ENCODE peak calls at places on chromosomes 5 and 9, in five cellular contexts. O is H1, A is cardiac muscle cell, I is heart left ventricle, Z is heart right ventricle. T is an unnamed sample.
A peak's percentile ranks its signal among the peaks of the same experiment; 100 is the strongest.

GRCh38 chr5:76402251-76402879 is 720 bp upstream of the IQGAP2 start:
- DNase-seq in O (no peak), A (peak; percentile 47), I (peak; percentile 33), Z (peak; percentile 46), T (no peak)

GRCh38 chr5:122295138-122295537 is 16.9 kb upstream of the SNCAIP start:
- DNase-seq in O (no peak), A (peak; percentile 33), I (no peak), Z (no peak), T (no peak)

GRCh38 chr5:125349432-125349831 is 603.0 kb upstream of the ZNF608 start:
- DNase-seq in O (no peak), A (peak; percentile 30), I (no peak), Z (no peak), T (no peak)

GRCh38 chr9:132128191-132128590 is 33.7 kb upstream of the NTNG2 start:
- DNase-seq in O (no peak), A (no peak), I (no peak), Z (no peak), T (no peak)

GRCh38 chr9:91943876-91944470 is 6.1 kb downstream of the ROR2 start:
- DNase-seq in O (no peak), A (no peak), I (no peak), Z (no peak), T (peak; percentile 28)

GRCh38 chr5:37811866-37812265 is 28.0 kb downstream of the GDNF start:
- DNase-seq in O (no peak), A (no peak), I (no peak), Z (no peak), T (no peak)

GRCh38 chr9:27386759-27387158 is 89.8 kb upstream of the EQTN start:
- DNase-seq in O (peak; percentile 24), A (no peak), I (no peak), Z (no peak), T (no peak)

GRCh38 chr9:115883467-115884329 is 269.9 kb upstream of the PAPPA start:
- DNase-seq in O (no peak), A (peak; percentile 47), I (no peak), Z (peak; percentile 13), T (peak; percentile 66)

GRCh38 chr5:170151105-170151831 is 45.6 kb downstream of the FOXI1 start:
- DNase-seq in O (peak; percentile 53), A (peak; percentile 80), I (peak; percentile 30), Z (peak; percentile 36), T (peak; percentile 93)

GRCh38 chr9:135584371-135584770 is 22.8 kb downstream of the PAEP start:
- DNase-seq in O (no peak), A (no peak), I (no peak), Z (no peak), T (no peak)

GRCh38 chr5:156201793-156202388 is 125.1 kb upstream of the SGCD start:
- DNase-seq in O (no peak), A (no peak), I (no peak), Z (no peak), T (no peak)

GRCh38 chr9:89911721-89912604 is 307.2 kb downstream of the GADD45G start:
- DNase-seq in O (no peak), A (no peak), I (no peak), Z (no peak), T (no peak)

GRCh38 chr9:132536124-132536523 is 46.3 kb upstream of the BARHL1 start:
- DNase-seq in O (no peak), A (no peak), I (no peak), Z (no peak), T (no peak)

GRCh38 chr5:82365744-82366228 is 87.6 kb upstream of the RPS23 start:
- DNase-seq in O (no peak), A (no peak), I (no peak), Z (no peak), T (peak; percentile 47)

GRCh38 chr9:86516564-86516963 is 162.4 kb upstream of the TUT7 start:
- DNase-seq in O (no peak), A (no peak), I (no peak), Z (no peak), T (no peak)

GRCh38 chr5:111379391-111379816 is 132.9 kb downstream of the STARD4 start:
- DNase-seq in O (no peak), A (no peak), I (no peak), Z (no peak), T (no peak)

GRCh38 chr9:4344946-4345345 is 45.1 kb upstream of the GLIS3 start:
- DNase-seq in O (no peak), A (no peak), I (no peak), Z (no peak), T (no peak)

GRCh38 chr9:75658301-75658919 is 232.1 kb upstream of the PCSK5 start:
- DNase-seq in O (no peak), A (no peak), I (no peak), Z (no peak), T (no peak)

DNA sequence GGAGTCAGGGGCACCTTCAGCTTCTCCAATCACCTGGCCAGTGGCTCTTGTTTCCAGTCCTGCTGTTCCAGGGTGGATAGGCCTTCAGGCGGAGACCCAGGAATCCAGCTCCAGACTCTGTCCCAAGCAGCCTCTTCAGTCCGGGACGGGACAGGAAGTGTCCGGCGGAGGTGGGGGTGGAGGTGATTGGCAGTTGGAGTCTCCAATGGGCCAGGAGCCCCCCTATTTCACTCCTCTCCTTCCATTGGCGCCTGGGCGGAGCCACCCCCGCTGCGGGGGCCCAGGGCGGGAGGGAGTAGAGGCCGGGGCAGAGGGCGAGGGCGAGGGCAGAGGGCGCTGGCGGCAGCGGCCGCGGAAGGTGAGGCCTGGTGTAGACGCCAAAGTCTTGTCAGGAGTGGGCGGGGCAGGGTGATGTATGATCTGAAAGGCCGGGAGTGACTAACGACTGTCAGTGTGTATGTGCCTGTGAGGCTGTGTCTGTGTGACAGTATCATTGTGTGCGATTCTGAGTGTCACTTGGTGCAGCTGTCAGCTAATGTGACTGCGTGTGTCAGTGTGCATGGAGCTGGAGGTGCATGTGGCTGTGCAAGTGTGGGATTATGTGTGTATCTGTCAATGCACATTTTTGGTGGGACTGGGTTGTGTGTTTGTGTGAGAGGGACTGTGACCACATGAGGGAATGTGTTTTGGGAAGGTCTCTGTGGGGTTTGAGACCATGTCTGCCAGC is at the start of gene IL11RA:
- DNase-seq in O (peak; percentile 94), A (peak; percentile 92), I (peak; percentile 95), Z (peak; percentile 95), T (peak; percentile 86)
- TF ChIP-seq CTCF in O (peak; percentile 1), A (no peak), I (no peak), Z (no peak), T (no peak)

GRCh38 chr9:79575560-79575959 is 3.8 kb downstream of the TLE4 start:
- DNase-seq in O (no peak), A (no peak), I (no peak), Z (no peak), T (no peak)

GRCh38 chr9:79574716-79575242 is 3.0 kb downstream of the TLE4 start:
- DNase-seq in O (no peak), A (no peak), I (no peak), Z (no peak), T (no peak)

GRCh38 chr9:79573697-79573976 is 1.9 kb downstream of the TLE4 start:
- DNase-seq in O (no peak), A (no peak), I (no peak), Z (no peak), T (no peak)

GRCh38 chr9:79572891-79573696 is 1.3 kb downstream of the TLE4 start:
- DNase-seq in O (peak; percentile 66), A (peak; percentile 46), I (peak; percentile 55), Z (peak; percentile 47), T (no peak)

DNA sequence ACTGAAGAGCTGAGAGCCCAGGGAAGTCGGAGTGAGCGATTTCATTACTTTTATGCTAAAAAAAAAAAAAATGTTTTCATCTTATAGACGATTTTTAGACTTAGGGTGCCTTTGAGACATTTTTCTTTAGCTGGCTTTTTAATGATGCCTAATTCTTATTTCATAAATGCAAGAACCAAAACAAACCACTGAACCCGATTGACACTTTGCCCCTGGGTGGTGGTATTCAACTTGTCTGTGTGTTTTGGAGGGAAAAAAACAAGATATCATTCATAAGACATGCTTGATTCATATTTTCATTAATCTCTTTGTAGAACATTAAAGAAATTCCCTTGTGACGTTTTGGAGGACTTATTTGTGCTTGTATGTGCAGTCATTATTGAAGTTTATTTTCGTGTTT is 2.4 kb downstream of the TLE4 start:
- DNase-seq in O (no peak), A (no peak), I (no peak), Z (no peak), T (no peak)
- H3K4me3 ChIP-seq in O (peak overlapping the region; percentile 77), A (peak overlapping the region; percentile 94), I (peak overlapping the region; percentile 93), Z (peak overlapping the region; percentile 85), T (peak overlapping the region; percentile 76)

DNA sequence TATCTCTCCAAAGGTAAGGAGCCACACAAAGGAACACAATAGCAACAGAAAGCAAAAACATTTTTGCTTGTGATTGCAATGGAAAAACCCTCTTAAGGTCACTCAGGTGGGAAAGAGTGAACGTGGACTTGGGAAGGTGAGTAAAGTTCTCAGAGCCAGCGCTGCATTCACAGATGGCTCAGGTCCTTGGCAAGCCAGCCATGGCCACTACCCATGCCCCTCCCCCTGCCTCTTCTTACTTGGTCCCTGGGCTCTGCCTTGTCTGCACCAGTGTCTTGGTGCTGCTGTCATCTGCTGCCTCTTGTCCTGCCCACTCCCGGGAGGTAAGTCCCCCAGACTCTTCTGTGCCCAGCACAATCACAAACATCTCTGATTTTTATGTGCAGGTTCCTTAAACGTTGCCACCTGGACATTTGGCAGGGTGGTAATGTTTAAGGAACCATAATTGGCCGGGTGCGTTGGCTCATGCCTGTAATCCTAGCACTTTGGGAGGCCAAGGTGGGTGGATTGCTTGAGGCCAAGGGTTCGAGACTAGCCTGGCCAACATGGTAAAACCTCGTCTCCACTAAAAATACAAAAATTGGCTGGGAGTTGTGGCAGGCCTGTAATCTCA is 74.6 kb downstream of the FEM1C start:
- DNase-seq in O (no peak), A (no peak), I (no peak), Z (no peak), T (no peak)
- TF ChIP-seq CTCF in O (no peak), A (no peak), I (no peak), Z (no peak), T (no peak)

GRCh38 chr5:151240891-151241290 is 12.1 kb upstream of the GM2A start:
- DNase-seq in O (no peak), A (no peak), I (no peak), Z (no peak), T (no peak)
- H3K4me3 ChIP-seq in O (no peak overlapping the region), A (no peak overlapping the region), I (no peak overlapping the region), Z (no peak overlapping the region), T (no peak overlapping the region)

T was measured in fibroblast of the aortic adventitia.